ENCODE peak calls at places on chromosomes 1 and 21, in nine cellular contexts. Y is neural progenitor cell, B is PC-3, M is hepatocyte, J is HCT116, S is GM23338, K is SK-N-SH, I is OCI-LY7, X is GM23248. A is an unnamed sample.

GRCh38 chr1:28417441-28418277 is 48.1 kb downstream of the PHACTR4 start:
- DNase-seq in X (peak; percentile 92), I (no peak), B (peak; percentile 63), K (peak; percentile 40), Y (no peak), S (no peak), M (peak; percentile 15), J (peak; percentile 78), A (peak; percentile 61)

GRCh38 chr1:201791775-201792166 is 37.2 kb upstream of the IPO9 start:
- DNase-seq in M (peak; percentile 14), I (no peak), J (no peak), X (peak; percentile 81), Y (no peak), S (no peak), B (no peak), K (peak; percentile 38), A (no peak)

GRCh38 chr1:109617291-109617801 is 2.1 kb downstream of the GNAT2 start:
- DNase-seq in Y (peak; percentile 45), M (peak; percentile 63), X (peak; percentile 95), J (peak; percentile 44), S (peak; percentile 52), B (peak; percentile 48), I (peak; percentile 25), K (peak; percentile 6), A (no peak)

GRCh38 chr1:72282271-72282656 is at the start of gene NEGR1:
- DNase-seq in J (no peak), B (peak; percentile 54), X (peak; percentile 87), I (no peak), S (peak; percentile 66), M (peak; percentile 57), Y (peak; percentile 63), K (peak; percentile 71), A (no peak)

GRCh38 chr1:106224426-106224825 is 832.0 kb upstream of the PRMT6 start:
- DNase-seq in I (no peak), M (no peak), B (no peak), J (no peak), X (no peak), Y (no peak), K (no peak), S (no peak), A (no peak)

GRCh38 chr1:107926436-107927080 is 38.4 kb downstream of the VAV3 start:
- DNase-seq in M (no peak), J (no peak), S (no peak), I (no peak), K (no peak), B (peak; percentile 3), Y (no peak), X (no peak), A (no peak)

GRCh38 chr1:92444351-92444750 is 42.4 kb downstream of the GFI1 start:
- DNase-seq in S (no peak), I (no peak), M (no peak), Y (no peak), K (no peak), X (peak; percentile 54), J (no peak), B (peak; percentile 17), A (no peak)

GRCh38 chr21:41755258-41755933 is 11.5 kb downstream of the RIPK4 start:
- DNase-seq in J (no peak), B (no peak), Y (no peak), M (no peak), X (no peak), I (no peak), K (no peak), S (no peak), A (no peak)

GRCh38 chr1:20551945-20552727 is at the start of gene FAM43B:
- DNase-seq in Y (peak; percentile 86), M (peak; percentile 80), B (no peak), I (no peak), K (peak; percentile 87), S (peak; percentile 78), J (no peak), X (peak; percentile 61), A (no peak)

GRCh38 chr1:63107066-63107465 is 215.3 kb upstream of the FOXD3 start:
- DNase-seq in J (no peak), I (no peak), Y (no peak), X (no peak), S (no peak), B (no peak), K (no peak), M (no peak), A (no peak)

GRCh38 chr1:169586067-169586394 is 250 bp downstream of the F5 start:
- DNase-seq in X (no peak), J (no peak), M (no peak), Y (no peak), S (no peak), I (no peak), K (no peak), B (no peak), A (no peak)

GRCh38 chr1:107787299-107787698 is 177.7 kb downstream of the VAV3 start:
- DNase-seq in Y (peak; percentile 18), I (peak; percentile 62), J (no peak), B (no peak), X (peak; percentile 3), K (no peak), S (peak; percentile 69), M (no peak), A (peak; percentile 41)

GRCh38 chr1:42822833-42823392 is 5.7 kb upstream of the SVBP start:
- DNase-seq in M (no peak), J (no peak), I (no peak), X (peak; percentile 57), B (peak; percentile 34), Y (no peak), K (peak; percentile 43), S (no peak), A (no peak)

GRCh38 chr1:3676581-3677410 is 24.5 kb downstream of the TP73 start:
- DNase-seq in Y (no peak), X (no peak), S (no peak), M (no peak), B (no peak), J (no peak), K (no peak), I (no peak), A (no peak)

GRCh38 chr1:176384841-176385240 is 78.1 kb upstream of the PAPPA2 start:
- DNase-seq in I (no peak), M (no peak), S (no peak), K (no peak), X (peak; percentile 28), Y (no peak), J (no peak), B (no peak), A (no peak)

GRCh38 chr1:36400514-36400824 is 2.8 kb upstream of the LSM10 start:
- DNase-seq in X (no peak), I (no peak), K (no peak), M (no peak), Y (no peak), B (no peak), J (no peak), S (no peak), A (peak; percentile 9)
- TF ChIP-seq EZH2phosphoT487 in X (no peak), I (no peak), K (no peak), M (no peak), Y (no peak), B (no peak), J (no peak), S (no peak), A (no peak)

DNA sequence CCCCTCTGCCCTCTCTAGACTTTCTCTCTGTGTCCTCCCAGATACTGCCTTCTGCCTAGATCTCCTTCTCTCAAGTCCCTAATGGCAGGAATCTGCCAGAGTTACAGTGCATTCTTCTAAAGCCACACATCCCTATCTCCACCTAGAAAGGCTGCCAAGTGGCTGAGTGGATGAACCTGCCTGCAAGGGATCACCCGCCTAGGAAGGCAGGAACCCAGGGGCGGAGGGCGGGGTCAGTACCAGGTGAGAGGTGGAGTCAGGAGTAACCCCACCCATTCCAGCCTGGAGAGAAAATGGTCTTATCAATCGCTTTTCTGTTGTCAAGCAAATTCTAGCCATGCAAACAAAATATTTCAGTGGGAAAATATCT is 60.8 kb downstream of the BCAR3 start:
- DNase-seq in S (peak; percentile 55), Y (no peak), M (no peak), X (peak; percentile 39), B (peak; percentile 40), I (no peak), K (no peak), J (no peak), A (no peak)
- H3K4me1 ChIP-seq in S (peaks cover 26% of the 10 kb centered on the region), Y (peaks cover 28% of the 10 kb centered on the region), M (peaks cover 49% of the 10 kb centered on the region), X (peaks cover 82% of the 10 kb centered on the region), B (peaks cover 88% of the 10 kb centered on the region), I (peaks cover 14% of the 10 kb centered on the region), K (peaks cover 77% of the 10 kb centered on the region), J (peaks cover 58% of the 10 kb centered on the region), A (no peaks in the 10 kb centered on the region)

GRCh38 chr1:26184883-26185282 is 5.5 kb upstream of the CATSPER4 start:
- DNase-seq in B (no peak), M (no peak), I (no peak), X (no peak), J (no peak), K (no peak), S (no peak), Y (no peak), A (no peak)
- TF ChIP-seq EZH2phosphoT487 in B (no peak), M (no peak), I (no peak), X (no peak), J (no peak), K (no peak), S (no peak), Y (no peak), A (no peak)

GRCh38 chr1:225613006-225613405 is 39.9 kb downstream of the ENAH start:
- DNase-seq in J (no peak), X (no peak), S (no peak), Y (no peak), K (no peak), M (no peak), I (no peak), B (no peak), A (no peak)

GRCh38 chr1:225608014-225608796 is 44.7 kb downstream of the ENAH start:
- DNase-seq in J (no peak), B (no peak), Y (no peak), X (no peak), M (no peak), K (no peak), I (no peak), S (peak; percentile 44), A (no peak)

GRCh38 chr1:225610539-225610938 is 42.4 kb downstream of the ENAH start:
- DNase-seq in M (no peak), Y (no peak), S (no peak), B (no peak), K (no peak), J (no peak), X (no peak), I (no peak), A (no peak)

GRCh38 chr1:225612265-225612664 is 40.7 kb downstream of the ENAH start:
- DNase-seq in B (no peak), M (peak; percentile 31), Y (no peak), K (no peak), S (no peak), I (no peak), X (peak; percentile 26), J (no peak), A (no peak)

DNA sequence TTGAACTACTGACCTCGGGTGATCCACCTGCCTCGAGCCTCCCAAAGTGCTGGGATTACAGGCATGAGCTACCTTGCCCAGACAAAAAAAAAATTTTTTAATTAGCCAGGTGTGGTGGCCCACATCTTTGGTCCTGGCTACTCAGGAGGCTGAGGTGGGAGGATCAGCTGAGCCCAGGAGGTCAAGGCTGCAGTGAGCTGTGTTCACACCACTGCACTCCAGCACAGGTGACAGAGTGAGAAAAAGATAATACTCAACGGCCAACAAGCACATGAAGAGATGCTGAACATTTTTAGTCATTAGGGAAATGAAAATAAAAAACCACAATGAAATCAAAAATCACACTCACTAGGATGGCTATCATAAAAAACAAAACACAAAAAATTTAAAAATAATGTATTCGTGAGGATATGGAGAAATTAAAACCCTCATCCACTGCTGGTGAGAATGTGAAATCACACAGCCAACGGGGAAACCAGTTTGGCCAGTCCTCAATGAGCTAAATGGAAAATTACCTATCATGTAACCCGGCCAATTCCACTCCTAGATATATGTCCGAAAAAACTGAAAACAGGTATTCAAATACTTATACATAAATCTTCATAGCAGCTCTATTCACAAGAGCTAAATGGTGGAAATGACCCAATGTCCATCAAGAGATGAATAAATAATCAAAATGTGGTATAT is 41.2 kb downstream of the ENAH start:
- DNase-seq in M (no peak), X (no peak), J (no peak), B (peak; percentile 51), S (no peak), Y (no peak), K (no peak), I (no peak), A (no peak)
- H3K4me1 ChIP-seq in M (peaks cover 29% of the 10 kb centered on the region), X (peaks cover 5% of the 10 kb centered on the region), J (peaks cover 15% of the 10 kb centered on the region), B (peaks cover 9% of the 10 kb centered on the region), S (peaks cover 37% of the 10 kb centered on the region), Y (peaks cover 29% of the 10 kb centered on the region), K (peaks cover 15% of the 10 kb centered on the region), I (no peaks in the 10 kb centered on the region), A (no peaks in the 10 kb centered on the region)